ENCODE peak calls at places on chromosomes 1 and 21, in nine cellular contexts. E is activated CD8-positive, alpha-beta memory T cell treated with anti-CD3 and anti-CD28 coated beads, Interleukin-2, amount 50 U/mL, for 48 hours; N is CD4-positive, CD25-positive, alpha-beta regulatory T cell; G is HL-60; A is WTC11; R is stimulated activated CD4-positive, alpha-beta T cell treated with anti-CD3 and anti-CD28 coated beads, Interleukin-2, amount 100 ng/mL, for 48 hours; B is prostate gland; S is NCI-H2029; C is iPS DF 6.9. W is an unnamed sample.

GRCh38 chr21:46152939-46153258 is 2.5 kb downstream of the FTCD start:
- DNase-seq in E (no peak), N (no peak), G (no peak), A (no peak), R (no peak), B (no peak), S (no peak), C (no peak), W (no peak)

GRCh38 chr1:244388961-244389360 is 62.7 kb downstream of the ADSS2 start:
- DNase-seq in E (no peak), N (no peak), G (no peak), A (no peak), R (no peak), B (no peak), S (no peak), C (no peak), W (no peak)

GRCh38 chr1:202628646-202629215 is 81.5 kb downstream of the SYT2 start:
- DNase-seq in E (no peak), N (no peak), G (no peak), A (no peak), R (no peak), B (no peak), S (no peak), C (no peak), W (no peak)

GRCh38 chr1:89525169-89525855 is 683 bp downstream of the LRRC8B start:
- DNase-seq in E (peak; percentile 77), N (peak; percentile 60), G (peak; percentile 41), A (peak; percentile 69), R (peak; percentile 19), B (peak; percentile 36), S (no peak), C (peak; percentile 20), W (peak; percentile 64)

GRCh38 chr1:212614398-212615091 is 6.0 kb downstream of the ATF3 start:
- DNase-seq in E (no peak), N (peak; percentile 32), G (no peak), A (no peak), R (no peak), B (no peak), S (no peak), C (no peak), W (no peak)

GRCh38 chr1:229112832-229113548 is 157.9 kb upstream of the RAB4A start:
- DNase-seq in E (no peak), N (no peak), G (no peak), A (no peak), R (no peak), B (no peak), S (no peak), C (no peak), W (no peak)

GRCh38 chr21:35473496-35473895 is 424.4 kb upstream of the RUNX1 start:
- DNase-seq in E (no peak), N (no peak), G (no peak), A (no peak), R (no peak), B (no peak), S (no peak), C (no peak), W (no peak)

GRCh38 chr1:231596337-231596791 is 30.2 kb upstream of the DISC1 start:
- DNase-seq in E (no peak), N (no peak), G (no peak), A (no peak), R (no peak), B (no peak), S (no peak), C (no peak), W (no peak)

GRCh38 chr1:165883056-165883455 is 55.6 kb downstream of the UCK2 start:
- DNase-seq in E (no peak), N (no peak), G (peak; percentile 31), A (no peak), R (no peak), B (no peak), S (no peak), C (no peak), W (no peak)

GRCh38 chr1:11783556-11783955 is 21.6 kb downstream of the C1orf167 start:
- DNase-seq in E (no peak), N (no peak), G (no peak), A (no peak), R (no peak), B (no peak), S (no peak), C (no peak), W (no peak)

GRCh38 chr1:59967141-59967697 is 40.6 kb upstream of the CYP2J2 start:
- DNase-seq in E (no peak), N (no peak), G (no peak), A (no peak), R (no peak), B (peak; percentile 24), S (peak; percentile 75), C (no peak), W (no peak)

GRCh38 chr1:93148001-93148400 is 32.2 kb downstream of the TMED5 start:
- DNase-seq in E (no peak), N (no peak), G (no peak), A (no peak), R (no peak), B (no peak), S (no peak), C (no peak), W (no peak)

GRCh38 chr1:51331206-51332100 is 1.1 kb upstream of the TTC39A start:
- DNase-seq in E (no peak), N (no peak), G (peak; percentile 60), A (no peak), R (no peak), B (peak; percentile 49), S (peak; percentile 92), C (no peak), W (peak; percentile 66)

GRCh38 chr1:230401763-230402294 is 24.3 kb downstream of the PGBD5 start:
- DNase-seq in E (no peak), N (no peak), G (no peak), A (no peak), R (no peak), B (no peak), S (no peak), C (no peak), W (no peak)

GRCh38 chr21:34205811-34206635 is 132.6 kb downstream of the MRPS6 start:
- DNase-seq in E (no peak), N (peak; percentile 45), G (no peak), A (no peak), R (no peak), B (no peak), S (no peak), C (no peak), W (no peak)

GRCh38 chr1:193085263-193085662 is 20.0 kb downstream of the GLRX2 start:
- DNase-seq in E (no peak), N (no peak), G (no peak), A (no peak), R (no peak), B (no peak), S (no peak), C (no peak), W (no peak)

GRCh38 chr1:53324321-53324720 is 3.5 kb downstream of the LRP8 start:
- DNase-seq in E (no peak), N (no peak), G (no peak), A (no peak), R (no peak), B (no peak), S (no peak), C (no peak), W (no peak)

GRCh38 chr21:40334159-40334558 is 466.9 kb downstream of the PCP4 start:
- DNase-seq in E (no peak), N (no peak), G (no peak), A (no peak), R (no peak), B (no peak), S (no peak), C (no peak), W (no peak)

GRCh38 chr1:28340221-28340974 is 11.6 kb downstream of the MED18 start:
- DNase-seq in E (no peak), N (no peak), G (no peak), A (no peak), R (no peak), B (no peak), S (no peak), C (no peak), W (no peak)

GRCh38 chr1:153465728-153466625 is 5.5 kb upstream of the S100A7 start:
- DNase-seq in E (peak; percentile 90), N (peak; percentile 55), G (peak; percentile 28), A (peak; percentile 82), R (peak; percentile 69), B (no peak), S (peak; percentile 2), C (no peak), W (peak; percentile 39)

GRCh38 chr1:21003281-21003680 is 173.4 kb downstream of the EIF4G3 start:
- DNase-seq in E (no peak), N (no peak), G (no peak), A (no peak), R (no peak), B (no peak), S (no peak), C (no peak), W (no peak)

GRCh38 chr1:34590211-34590623 is 164.6 kb upstream of the GJB5 start:
- DNase-seq in E (no peak), N (no peak), G (no peak), A (peak; percentile 48), R (no peak), B (no peak), S (peak; percentile 98), C (peak; percentile 48), W (peak; percentile 18)

GRCh38 chr1:244022301-244022700 is 28.8 kb upstream of the ZBTB18 start:
- DNase-seq in E (no peak), N (no peak), G (no peak), A (no peak), R (no peak), B (no peak), S (no peak), C (no peak), W (no peak)

GRCh38 chr1:18575620-18576019 is 55.0 kb upstream of the PAX7 start:
- DNase-seq in E (peak; percentile 82), N (peak; percentile 20), G (no peak), A (peak; percentile 94), R (no peak), B (peak; percentile 28), S (peak; percentile 47), C (peak; percentile 95), W (peak; percentile 61)

GRCh38 chr1:232438476-232438875 is 191.5 kb downstream of the SIPA1L2 start:
- DNase-seq in E (no peak), N (no peak), G (no peak), A (no peak), R (no peak), B (no peak), S (no peak), C (no peak), W (no peak)

GRCh38 chr1:156419863-156420208 is 50.8 kb downstream of the RHBG start:
- DNase-seq in E (peak; percentile 68), N (peak; percentile 26), G (no peak), A (peak; percentile 79), R (no peak), B (no peak), S (no peak), C (no peak), W (no peak)

GRCh38 chr1:92934395-92935378 is 26.6 kb downstream of the DIPK1A start:
- DNase-seq in E (no peak), N (no peak), G (no peak), A (no peak), R (no peak), B (peak; percentile 15), S (peak; percentile 73), C (no peak), W (no peak)

GRCh38 chr1:20484526-20485462 is 1.2 kb downstream of the CAMK2N1 start:
- DNase-seq in E (no peak), N (no peak), G (no peak), A (no peak), R (no peak), B (no peak), S (no peak), C (no peak), W (no peak)

GRCh38 chr1:54812801-54813478 is 11.8 kb upstream of the TTC22 start:
- DNase-seq in E (peak; percentile 39), N (peak; percentile 25), G (no peak), A (no peak), R (no peak), B (no peak), S (no peak), C (no peak), W (no peak)

GRCh38 chr1:21552715-21553114 is 43.5 kb downstream of the ALPL start:
- DNase-seq in E (no peak), N (no peak), G (peak; percentile 40), A (no peak), R (no peak), B (no peak), S (no peak), C (no peak), W (no peak)

GRCh38 chr21:30984897-30985296 is 53.4 kb downstream of the KRTAP19-8 start:
- DNase-seq in E (no peak), N (no peak), G (no peak), A (no peak), R (no peak), B (no peak), S (peak; percentile 78), C (no peak), W (no peak)

W was measured in thyroid gland.